ENCODE peak calls at places on chromosomes 4 and X, in six cellular contexts. F, A, B, C, R and I are unnamed samples.

GRCh38 chrX:96752776-96753175 is 68.1 kb downstream of the DIAPH2 start:
- DNase-seq in B (no peak), C (no peak), R (no peak), A (no peak), F (no peak), I (no peak)

GRCh38 chr4:55920571-55920970 is 28.2 kb upstream of the CEP135 start:
- DNase-seq in F (no peak), C (no peak), B (no peak), R (no peak), A (no peak), I (no peak)

GRCh38 chr4:60897415-60897814 is 302.7 kb upstream of the ADGRL3 start:
- DNase-seq in F (no peak), A (no peak), C (no peak), R (no peak), B (no peak), I (no peak)

GRCh38 chrX:9912341-9912740 is 54.8 kb upstream of the CLDN34 start:
- DNase-seq in R (no peak), C (no peak), A (peak; percentile 45), B (no peak), F (no peak), I (no peak)

GRCh38 chr4:69984030-69984443 is 11.7 kb upstream of the STATH start:
- DNase-seq in A (no peak), R (no peak), F (peak; percentile 58), B (peak; percentile 32), C (no peak), I (no peak)

GRCh38 chrX:15877380-15877779 is 22.8 kb upstream of the AP1S2 start:
- DNase-seq in A (peak; percentile 68), B (no peak), C (peak; percentile 71), F (no peak), R (no peak), I (no peak)

GRCh38 chrX:71941771-71942170 is 31.1 kb downstream of the NHSL2 start:
- DNase-seq in C (peak; percentile 15), B (no peak), A (peak; percentile 77), F (peak; percentile 91), R (peak; percentile 15), I (no peak)

GRCh38 chrX:22163306-22163705 is 109.4 kb upstream of the CBLL2 start:
- DNase-seq in A (no peak), C (no peak), B (no peak), R (no peak), F (no peak), I (no peak)

GRCh38 chrX:146956760-146957159 is 142.2 kb upstream of the CXorf51A start:
- DNase-seq in R (no peak), F (no peak), A (no peak), B (no peak), C (no peak), I (no peak)

GRCh38 chr4:1172228-1172851 is at the start of gene SPON2:
- DNase-seq in B (no peak), C (no peak), A (peak; percentile 27), F (peak; percentile 79), R (no peak), I (peak; percentile 60)

DNA sequence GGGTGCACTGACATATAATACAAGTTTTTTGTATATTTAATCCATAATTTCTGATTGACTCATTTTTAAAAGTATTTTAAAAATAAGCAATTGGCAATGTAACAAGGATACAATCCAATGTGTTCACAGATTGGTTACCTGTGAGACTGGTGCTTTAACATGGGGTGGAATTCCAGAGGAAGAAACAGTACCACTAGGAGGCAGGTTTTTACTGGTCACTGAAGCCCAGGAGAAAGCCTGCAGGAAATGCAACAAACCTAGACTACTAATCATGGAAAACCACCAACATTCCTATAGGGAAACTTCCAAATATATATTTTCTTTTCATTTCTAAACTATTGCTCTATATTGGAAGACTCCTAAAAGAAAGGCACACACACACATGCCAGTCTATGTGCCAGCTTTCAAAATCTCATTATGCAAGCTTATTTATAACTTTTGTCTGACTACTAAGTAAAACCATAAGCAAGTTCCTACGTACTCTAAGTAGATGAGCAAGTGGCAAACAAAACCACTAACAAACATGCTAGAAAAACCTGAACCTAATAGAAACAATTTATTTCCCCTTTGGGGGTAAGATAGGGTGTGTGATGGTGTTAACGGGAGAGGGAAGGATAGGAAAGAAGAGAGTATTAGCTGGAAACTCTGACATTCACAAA is 19.2 kb downstream of the G3BP2 start:
- DNase-seq in A (peak; percentile 55), C (no peak), R (no peak), B (no peak), F (no peak), I (no peak)
- TF ChIP-seq CTCF in A (peak; percentile 51), C (peak; percentile 22), R (peak; percentile 48), B (no peak), F (no peak), I (no peak)

GRCh38 chrX:13653022-13653693 is at the start of gene TCEANC:
- DNase-seq in R (peak; percentile 97), C (peak; percentile 94), A (peak; percentile 98), F (peak; percentile 99), B (peak; percentile 97), I (peak; percentile 93)

GRCh38 chrX:13650318-13650717 is 2.6 kb upstream of the TCEANC start:
- DNase-seq in A (no peak), R (no peak), F (no peak), C (no peak), B (no peak), I (no peak)

GRCh38 chrX:13649823-13650222 is 3.1 kb upstream of the TCEANC start:
- DNase-seq in F (no peak), R (no peak), B (no peak), A (peak; percentile 73), C (no peak), I (no peak)

GRCh38 chrX:13651150-13651549 is 1.8 kb upstream of the TCEANC start:
- DNase-seq in R (no peak), C (no peak), A (peak; percentile 66), B (no peak), F (no peak), I (no peak)

GRCh38 chrX:13652256-13653021 is 502 bp upstream of the TCEANC start:
- DNase-seq in R (no peak), A (peak; percentile 98), C (no peak), B (no peak), F (no peak), I (no peak)
- TF ChIP-seq POLR2A in R (no peak), A (no peak), C (no peak), B (no peak), F (no peak), I (no peak)

GRCh38 chr4:76822294-76822693 is 75.7 kb downstream of the SOWAHB start:
- DNase-seq in A (no peak), C (peak; percentile 17), R (no peak), F (no peak), B (no peak), I (no peak)
- H3K27ac ChIP-seq in A (no peak overlapping the region), C (no peak overlapping the region), R (no peak overlapping the region), F (no peak overlapping the region), B (no peak overlapping the region), I (no peak overlapping the region)

DNA sequence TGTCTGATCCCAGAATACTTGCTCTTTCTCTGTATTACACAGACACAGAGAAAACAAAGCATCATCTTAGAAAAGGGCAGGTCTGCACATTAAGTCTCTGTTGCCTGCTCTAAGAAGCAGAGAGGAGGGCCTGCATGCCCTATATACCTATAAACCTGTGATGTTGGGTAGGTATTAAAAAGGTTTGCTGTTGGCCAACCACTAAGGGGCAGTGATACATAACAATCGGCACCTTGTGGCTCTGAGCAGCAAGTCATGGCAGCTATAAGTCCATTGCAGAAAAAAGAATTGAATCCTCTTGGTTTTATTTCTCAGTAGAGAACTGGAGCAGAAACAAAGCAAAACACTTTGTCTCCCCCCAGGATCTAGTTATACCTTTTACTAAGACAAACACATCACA is 1364.4 kb downstream of the STIM2 start:
- DNase-seq in C (no peak), B (no peak), F (no peak), R (no peak), A (peak; percentile 67), I (no peak)
- TF ChIP-seq CTCF in C (no peak), B (no peak), F (no peak), R (no peak), A (peak; percentile 55), I (no peak)

GRCh38 chr4:137611998-137612700 is 79.9 kb upstream of the PCDH18 start:
- DNase-seq in F (no peak), C (no peak), R (no peak), B (no peak), A (no peak), I (no peak)
- TF ChIP-seq POLR2A in F (no peak), C (no peak), R (no peak), B (no peak), A (no peak), I (no peak)

GRCh38 chrX:149631293-149632165 is at the start of gene TMEM185A:
- DNase-seq in B (peak; percentile 74), R (peak; percentile 79), A (peak; percentile 32), F (peak; percentile 85), C (peak; percentile 55), I (peak; percentile 86)
- H3K27ac ChIP-seq in B (peak within 1 kb of the TSS; percentile 81), R (peak within 1 kb of the TSS; percentile 83), A (peak within 1 kb of the TSS; percentile 77), F (peak within 1 kb of the TSS; percentile 77), C (peak within 1 kb of the TSS; percentile 82), I (peak within 1 kb of the TSS; percentile 72)